ENCODE peak calls at places on chromosomes 6 and 20, in six cellular contexts. S is AG04450, W is left ventricle myocardium inferior, I is cardiac fibroblast, X is left lung, O is BE2C. F is an unnamed sample.

GRCh38 chr6:140854363-140854762 is 1278.4 kb upstream of the GJE1 start:
- DNase-seq in S (no peak), W (no peak), I (no peak), X (no peak), O (no peak), F (no peak)

GRCh38 chr20:9493818-9494217 is 20.6 kb upstream of the LAMP5 start:
- DNase-seq in X (no peak), O (no peak), W (no peak), S (no peak), I (no peak), F (no peak)

GRCh38 chr6:52754443-52754842 is 8.8 kb downstream of the GSTA2 start:
- DNase-seq in X (no peak), S (no peak), O (no peak), I (no peak), W (no peak), F (no peak)

GRCh38 chr20:45174434-45175364 is at the start of gene PI3:
- DNase-seq in O (no peak), X (no peak), I (peak), S (no peak), W (no peak), F (no peak)

GRCh38 chr6:90406142-90406794 is 109.6 kb upstream of the BACH2 start:
- DNase-seq in I (peak), X (no peak), W (no peak), O (no peak), S (peak), F (peak)

GRCh38 chr20:3890410-3890751 is 1.2 kb downstream of the PANK2 start:
- DNase-seq in W (no peak), I (peak), X (no peak), O (no peak), S (no peak), F (no peak)

GRCh38 chr6:160790028-160790792 is 88.2 kb downstream of the PLG start:
- DNase-seq in X (no peak), O (no peak), I (no peak), W (no peak), S (no peak), F (no peak)

GRCh38 chr6:43544461-43544860 is 27.6 kb downstream of the POLR1C start:
- DNase-seq in W (no peak), O (no peak), I (no peak), X (no peak), S (no peak), F (no peak)

GRCh38 chr6:103273048-103273447 is 1586.7 kb downstream of the HACE1 start:
- DNase-seq in S (no peak), X (no peak), O (no peak), W (no peak), I (peak), F (peak)

GRCh38 chr20:3545401-3545925 is 74.6 kb downstream of the ATRN start:
- DNase-seq in W (no peak), X (no peak), O (no peak), S (no peak), I (no peak), F (no peak)

GRCh38 chr6:101730954-101731353 is 337.4 kb downstream of the GRIK2 start:
- DNase-seq in O (no peak), I (peak), W (no peak), X (no peak), S (no peak), F (no peak)

GRCh38 chr20:4088766-4089165 is 73.4 kb upstream of the RNF24 start:
- DNase-seq in W (no peak), X (no peak), O (no peak), I (no peak), S (no peak), F (no peak)

GRCh38 chr20:38317422-38317821 is 13.5 kb downstream of the BPI start:
- DNase-seq in O (no peak), X (no peak), I (no peak), W (no peak), S (no peak), F (no peak)

GRCh38 chr6:24720131-24720603 is 1.2 kb upstream of the C6orf62 start:
- DNase-seq in I (peak), S (no peak), W (peak), O (peak), X (peak), F (no peak)

GRCh38 chr6:13066050-13066449 is 262.3 kb downstream of the TBC1D7 start:
- DNase-seq in I (no peak), O (no peak), S (no peak), W (no peak), X (no peak), F (no peak)
- H3K4me3 ChIP-seq in I (no peak), O (no peak), S (no peak), W (no peak), X (no peak), F (no peak)

GRCh38 chr20:47013606-47014005 is 119.0 kb downstream of the EYA2 start:
- DNase-seq in X (no peak), W (no peak), S (no peak), I (no peak), O (no peak), F (no peak)
- TF ChIP-seq CTCF in X (no peak), W (no peak), S (no peak), I (no peak), O (no peak), F (no peak)

DNA sequence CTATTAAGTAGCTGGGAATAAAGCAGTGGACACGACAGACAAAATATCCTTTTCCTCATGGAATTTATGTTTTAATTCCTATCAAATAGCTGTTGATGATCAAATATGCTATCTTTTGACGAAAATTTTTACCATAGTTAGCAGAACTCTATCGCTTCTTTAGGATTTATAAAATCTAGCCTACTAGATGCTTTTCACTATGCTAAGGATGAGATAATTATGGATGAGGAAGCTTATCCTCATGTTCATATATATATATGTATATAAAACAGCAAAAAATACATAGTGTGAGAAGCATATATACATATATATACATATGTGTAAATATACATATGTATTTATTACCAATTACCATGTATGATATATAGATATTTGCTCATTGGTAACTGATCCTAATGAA is 12.9 kb upstream of the PRSS16 start:
- DNase-seq in O (no peak), W (no peak), X (no peak), S (no peak), I (no peak), F (no peak)
- H3K4me3 ChIP-seq in O (peak), W (no peak), X (no peak), S (peak), I (no peak), F (peak)

GRCh38 chr6:158718431-158719126 is 68.7 kb downstream of the SYTL3 start:
- DNase-seq in X (no peak), S (no peak), O (no peak), W (no peak), I (peak), F (no peak)
- TF ChIP-seq CTCF in X (peak), S (peak), O (peak), W (peak), I (peak), F (peak)

GRCh38 chr6:118551063-118551672 is 3.1 kb downstream of the PLN start:
- DNase-seq in S (peak), I (peak), W (no peak), X (no peak), O (no peak), F (no peak)

GRCh38 chr6:118548136-118548535 is at the start of gene PLN:
- DNase-seq in I (peak), O (no peak), S (no peak), W (no peak), X (no peak), F (no peak)

GRCh38 chr6:118553132-118553531 is 5.0 kb downstream of the PLN start:
- DNase-seq in O (no peak), I (no peak), S (no peak), W (no peak), X (no peak), F (no peak)

GRCh38 chr6:118554698-118555097 is 6.6 kb downstream of the PLN start:
- DNase-seq in X (no peak), O (no peak), W (no peak), S (no peak), I (no peak), F (no peak)

DNA sequence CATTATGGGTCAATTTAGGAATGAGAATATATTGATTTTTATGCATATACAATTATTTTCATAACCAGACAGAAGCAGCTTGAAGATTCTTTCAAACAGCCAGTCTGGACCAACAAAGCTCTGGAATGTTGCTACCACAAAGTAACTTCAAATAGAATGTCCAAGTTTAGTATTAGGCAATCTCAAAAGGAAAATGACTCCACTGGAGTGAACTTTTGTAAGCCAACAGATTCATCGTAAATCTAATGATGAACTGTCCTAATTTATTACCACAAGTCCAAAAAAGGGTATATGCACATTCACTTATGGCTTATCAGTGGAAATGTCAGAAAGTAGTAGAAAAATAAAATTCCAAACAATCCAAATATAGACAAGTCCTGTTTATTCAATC is 3.6 kb downstream of the PLN start:
- DNase-seq in O (no peak), W (no peak), X (no peak), I (peak), S (no peak), F (no peak)
- H3K4me3 ChIP-seq in O (no peak), W (peak), X (no peak), I (no peak), S (no peak), F (no peak)

F was measured in LNCaP clone FGC.